ENCODE peak calls at places on chromosomes 2 and 18, in seven cellular contexts. M is sigmoid colon, K is epithelial cell of esophagus, T is tibial artery, R is endothelial cell, H is Peyer's patch, N is RWPE1. C is an unnamed sample.

GRCh38 chr2:108404784-108405397 is 27.1 kb downstream of the SULT1C4 start:
- DNase-seq in M (no peak), K (peak; percentile 67), H (no peak), R (no peak), N (no peak), T (no peak), C (no peak)

GRCh38 chr2:207503234-207503633 is 26.5 kb upstream of the CREB1 start:
- DNase-seq in N (no peak), M (no peak), T (peak; percentile 29), K (no peak), R (no peak), H (no peak), C (no peak)

GRCh38 chr2:229344151-229344551 is 73.1 kb upstream of the PID1 start:
- DNase-seq in N (peak; percentile 81), T (no peak), H (no peak), K (peak; percentile 95), M (no peak), R (no peak), C (no peak)

GRCh38 chr2:142325870-142326269 is 195.1 kb upstream of the LRP1B start:
- DNase-seq in H (no peak), R (no peak), N (no peak), M (no peak), T (no peak), K (no peak), C (no peak)

GRCh38 chr2:135820003-135820618 is 16.9 kb downstream of the LCT start:
- DNase-seq in T (no peak), K (no peak), H (peak; percentile 22), N (no peak), R (no peak), M (no peak), C (no peak)

GRCh38 chr2:158539176-158539895 is 82.6 kb downstream of the PKP4 start:
- DNase-seq in T (no peak), H (no peak), R (no peak), M (no peak), K (peak; percentile 90), N (peak; percentile 30), C (no peak)

GRCh38 chr2:117935436-117935835 is 78.4 kb downstream of the CCDC93 start:
- DNase-seq in K (no peak), R (no peak), M (no peak), N (no peak), H (no peak), T (no peak), C (peak; percentile 36)

GRCh38 chr18:14962626-14963025 is 214.7 kb downstream of the ANKRD30B start:
- DNase-seq in K (no peak), T (no peak), H (no peak), R (no peak), N (no peak), M (no peak), C (no peak)

GRCh38 chr2:233060500-233061006 is 411 bp downstream of the INPP5D start:
- DNase-seq in R (no peak), M (no peak), T (no peak), H (no peak), K (no peak), N (no peak), C (no peak)

GRCh38 chr18:67771271-67771670 is 254.8 kb upstream of the DSEL start:
- DNase-seq in K (peak; percentile 82), H (no peak), M (no peak), T (no peak), R (no peak), N (peak; percentile 26), C (no peak)

GRCh38 chr18:58541789-58542425 is 87.0 kb downstream of the ALPK2 start:
- DNase-seq in R (no peak), K (peak; percentile 99), T (no peak), H (no peak), M (no peak), N (peak; percentile 89), C (no peak)

GRCh38 chr2:197677483-197677882 is 2.1 kb upstream of the RFTN2 start:
- DNase-seq in T (no peak), N (no peak), R (no peak), K (peak; percentile 13), M (no peak), H (no peak), C (no peak)

GRCh38 chr18:76410660-76411417 is 84.2 kb downstream of the ZNF516 start:
- DNase-seq in H (no peak), M (no peak), T (no peak), N (no peak), K (no peak), R (no peak), C (no peak)

GRCh38 chr18:48955528-48956261 is 4.9 kb upstream of the SMAD7 start:
- DNase-seq in K (peak; percentile 44), H (no peak), M (peak; percentile 87), T (peak; percentile 89), N (no peak), R (no peak), C (no peak)

GRCh38 chr2:119463990-119464389 is 32.3 kb downstream of the TMEM37 start:
- DNase-seq in T (no peak), M (peak; percentile 32), H (no peak), R (no peak), K (no peak), N (no peak), C (no peak)

GRCh38 chr2:16623046-16623445 is 42.6 kb downstream of the CYRIA start:
- DNase-seq in N (no peak), R (no peak), T (no peak), K (peak; percentile 82), M (no peak), H (no peak), C (no peak)

GRCh38 chr18:75067996-75068645 is 140.8 kb downstream of the PTGR3 start:
- DNase-seq in K (no peak), R (no peak), T (no peak), H (no peak), M (peak; percentile 45), N (no peak), C (no peak)

GRCh38 chr2:181124499-181124898 is 144.1 kb downstream of the UBE2E3 start:
- DNase-seq in T (no peak), M (no peak), H (no peak), R (no peak), N (no peak), K (no peak), C (no peak)

GRCh38 chr2:100283724-100284501 is 38.4 kb downstream of the LONRF2 start:
- DNase-seq in T (no peak), M (no peak), K (no peak), N (no peak), H (no peak), R (no peak), C (peak; percentile 42)

GRCh38 chr2:149050188-149050587 is 11.7 kb downstream of the LYPD6B start:
- DNase-seq in M (no peak), K (no peak), N (no peak), H (no peak), R (no peak), T (no peak), C (no peak)

GRCh38 chr2:19835818-19836281 is 65.9 kb downstream of the TTC32 start:
- DNase-seq in N (no peak), T (peak; percentile 47), M (peak; percentile 88), R (no peak), K (no peak), H (no peak), C (no peak)

GRCh38 chr2:237882510-237883481 is 23.4 kb downstream of the RAMP1 start:
- DNase-seq in R (no peak), N (no peak), K (no peak), H (no peak), M (peak; percentile 87), T (no peak), C (no peak)
- TF ChIP-seq CTCF in R (no peak), N (no peak), K (no peak), H (no peak), M (no peak), T (no peak), C (no peak)

DNA sequence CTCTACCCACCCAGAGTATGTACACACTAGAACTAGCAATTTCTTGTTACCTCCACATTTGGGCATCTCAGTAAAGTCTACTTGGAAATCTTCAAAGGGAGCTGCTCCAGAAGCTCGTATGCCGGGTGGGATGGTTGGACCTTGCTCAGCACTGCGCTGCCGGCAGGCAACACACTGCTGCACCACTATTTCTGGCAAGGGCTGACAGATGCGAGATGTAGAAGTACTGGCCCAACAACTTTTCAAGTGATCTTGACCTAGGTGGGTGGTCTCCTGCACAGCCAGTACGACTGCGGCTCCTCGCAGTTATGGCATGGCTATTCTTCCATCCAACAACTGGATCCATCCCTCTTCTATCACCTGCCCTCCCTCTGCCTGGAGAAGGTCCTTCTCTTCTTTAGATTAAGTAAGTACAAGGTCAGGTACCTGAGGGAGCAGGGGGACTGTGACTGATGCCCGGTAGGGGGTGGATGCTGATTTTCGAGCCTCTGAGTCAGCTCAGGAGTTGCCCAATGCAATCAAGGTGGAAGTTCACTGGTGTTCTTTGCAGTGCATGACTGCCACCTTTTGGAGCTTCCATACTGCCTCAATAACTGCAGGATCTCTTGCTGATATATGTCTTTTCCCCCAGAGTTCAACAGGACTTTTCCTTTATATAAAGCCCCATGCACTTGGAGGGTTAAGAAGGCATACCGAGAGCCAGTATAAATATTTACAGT is 100.4 kb upstream of the SLC1A4 start:
- DNase-seq in T (no peak), K (peak; percentile 95), H (no peak), R (no peak), N (peak; percentile 83), M (no peak), C (no peak)
- TF ChIP-seq CTCF in T (peak; percentile 17), K (peak; percentile 82), H (peak; percentile 12), R (no peak), N (peak; percentile 28), M (no peak), C (no peak)

GRCh38 chr2:212532585-212532984 is 6.0 kb downstream of the ERBB4 start:
- DNase-seq in M (no peak), H (no peak), N (no peak), R (no peak), T (no peak), K (no peak), C (no peak)
- TF ChIP-seq CTCF in M (no peak), H (no peak), N (no peak), R (no peak), T (no peak), K (no peak), C (no peak)

DNA sequence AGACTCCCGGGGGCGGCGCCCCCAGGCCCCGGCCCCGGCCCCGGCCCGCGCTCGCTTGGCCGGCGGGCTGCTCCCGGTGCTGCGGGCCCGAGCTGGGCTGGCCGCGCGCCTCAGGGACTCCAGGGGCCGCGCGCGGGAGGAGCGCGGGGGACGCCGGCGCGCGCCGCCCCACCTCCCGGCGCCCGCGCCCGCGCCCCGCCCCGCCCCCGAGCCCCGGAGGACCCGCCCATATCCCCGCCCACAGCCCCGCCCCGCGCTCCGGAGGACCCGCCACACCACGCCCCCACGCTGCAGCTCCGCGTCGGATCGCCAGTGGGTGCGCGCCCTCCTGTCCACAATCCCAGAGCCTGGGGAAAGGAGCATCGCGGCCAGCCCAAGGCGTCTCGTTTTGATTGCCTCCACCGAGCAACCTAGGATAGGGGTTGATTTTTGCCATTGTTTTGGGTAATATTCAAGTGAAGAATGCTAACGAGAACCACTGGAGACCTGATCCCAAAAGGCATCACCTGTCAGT is at the start of gene PARD6G:
- DNase-seq in N (peak; percentile 84), T (peak; percentile 55), M (peak; percentile 93), H (peak; percentile 50), K (peak; percentile 81), R (peak; percentile 80), C (peak; percentile 90)
- TF ChIP-seq CTCF in N (peak; percentile 45), T (no peak), M (no peak), H (no peak), K (peak; percentile 13), R (no peak), C (no peak)

GRCh38 chr2:125227843-125228392 is 1202.8 kb downstream of the CNTNAP5 start:
- DNase-seq in N (no peak), K (peak; percentile 1), T (no peak), H (no peak), R (no peak), M (no peak), C (no peak)
- TF ChIP-seq CTCF in N (peak; percentile 13), K (no peak), T (no peak), H (no peak), R (peak; percentile 33), M (no peak), C (peak; percentile 54)